ENCODE peak calls at places on chromosomes 5 and 9, in seven cellular contexts. P is lower leg skin, F is mucosa of descending colon, U is cardiac muscle cell, V is choroid plexus epithelial cell, N is gastrocnemius medialis, C is right atrium auricular region. G is an unnamed sample.

GRCh38 chr5:176732306-176732705 is 78.1 kb upstream of the UNC5A start:
- DNase-seq in P (peak; percentile 76), F (peak; percentile 13), U (no peak), V (no peak), N (no peak), C (no peak), G (no peak)

GRCh38 chr9:91342575-91342974 is 19.1 kb downstream of the AUH start:
- DNase-seq in P (no peak), F (no peak), U (no peak), V (no peak), N (no peak), C (no peak), G (no peak)

GRCh38 chr5:78544531-78545200 is 103.9 kb downstream of the LHFPL2 start:
- DNase-seq in P (peak; percentile 74), F (no peak), U (no peak), V (peak; percentile 96), N (no peak), C (peak; percentile 61), G (peak; percentile 87)

GRCh38 chr9:128136816-128137793 is 9.6 kb upstream of the PTGES2 start:
- DNase-seq in P (no peak), F (no peak), U (no peak), V (peak; percentile 34), N (no peak), C (no peak), G (peak; percentile 74)

GRCh38 chr5:12292610-12293204 is 388.5 kb upstream of the CTNND2 start:
- DNase-seq in P (no peak), F (no peak), U (peak; percentile 61), V (peak; percentile 0), N (no peak), C (no peak), G (peak; percentile 17)

GRCh38 chr5:67983251-67983941 is 232.2 kb upstream of the PIK3R1 start:
- DNase-seq in P (no peak), F (no peak), U (no peak), V (peak; percentile 93), N (no peak), C (no peak), G (peak; percentile 92)

GRCh38 chr5:66596791-66597757 is 881 bp downstream of the MAST4 start:
- DNase-seq in P (no peak), F (peak; percentile 40), U (peak; percentile 64), V (peak; percentile 12), N (no peak), C (no peak), G (peak; percentile 37)

GRCh38 chr5:8070138-8070537 is 201.2 kb downstream of the MTRR start:
- DNase-seq in P (no peak), F (no peak), U (no peak), V (no peak), N (no peak), C (no peak), G (no peak)

GRCh38 chr5:113572716-113573115 is 59.2 kb downstream of the YTHDC2 start:
- DNase-seq in P (no peak), F (no peak), U (no peak), V (peak; percentile 11), N (no peak), C (no peak), G (no peak)

GRCh38 chr9:84937086-84937670 is 267.6 kb downstream of the NTRK2 start:
- DNase-seq in P (no peak), F (no peak), U (no peak), V (no peak), N (no peak), C (no peak), G (no peak)

GRCh38 chr5:54753034-54753433 is 232.4 kb downstream of the ESM1 start:
- DNase-seq in P (no peak), F (no peak), U (no peak), V (peak; percentile 91), N (no peak), C (no peak), G (peak; percentile 65)

GRCh38 chr9:106653111-106653697 is 209.8 kb upstream of the ZNF462 start:
- DNase-seq in P (no peak), F (no peak), U (no peak), V (no peak), N (peak; percentile 8), C (no peak), G (no peak)

GRCh38 chr9:110650261-110650660 is 18.3 kb upstream of the MUSK start:
- DNase-seq in P (no peak), F (no peak), U (peak; percentile 56), V (peak; percentile 45), N (no peak), C (no peak), G (peak; percentile 71)

GRCh38 chr9:95379630-95380029 is 62.1 kb upstream of the FANCC start:
- DNase-seq in P (no peak), F (no peak), U (no peak), V (no peak), N (no peak), C (no peak), G (no peak)

GRCh38 chr9:108786756-108787663 is 68.8 kb downstream of the ACTL7B start:
- DNase-seq in P (no peak), F (no peak), U (no peak), V (peak; percentile 62), N (no peak), C (no peak), G (peak; percentile 50)

GRCh38 chr9:35811364-35812024 is 568 bp downstream of the SPAG8 start:
- DNase-seq in P (no peak), F (no peak), U (no peak), V (peak; percentile 32), N (no peak), C (no peak), G (no peak)

GRCh38 chr9:3662671-3663070 is 136.9 kb upstream of the RFX3 start:
- DNase-seq in P (no peak), F (no peak), U (peak; percentile 5), V (peak; percentile 86), N (no peak), C (no peak), G (peak; percentile 21)

GRCh38 chr5:176836811-176837706 is 26.7 kb downstream of the UNC5A start:
- DNase-seq in P (no peak), F (no peak), U (no peak), V (no peak), N (no peak), C (no peak), G (no peak)

GRCh38 chr5:172791291-172791690 is 20.3 kb upstream of the DUSP1 start:
- DNase-seq in P (peak; percentile 85), F (no peak), U (no peak), V (no peak), N (peak; percentile 85), C (no peak), G (no peak)

GRCh38 chr9:135070198-135070951 is 17.1 kb upstream of the OLFM1 start:
- DNase-seq in P (peak; percentile 76), F (no peak), U (no peak), V (no peak), N (no peak), C (no peak), G (no peak)

GRCh38 chr9:77429928-77430327 is 218.2 kb downstream of the GNA14 start:
- DNase-seq in P (no peak), F (no peak), U (no peak), V (no peak), N (no peak), C (no peak), G (peak; percentile 47)

GRCh38 chr5:127409923-127410675 is 107.3 kb upstream of the PRRC1 start:
- DNase-seq in P (no peak), F (no peak), U (no peak), V (no peak), N (peak; percentile 47), C (no peak), G (no peak)

GRCh38 chr9:126027566-126027965 is 280.4 kb downstream of the PBX3 start:
- DNase-seq in P (no peak), F (no peak), U (no peak), V (no peak), N (no peak), C (no peak), G (no peak)
- H3K4me3 ChIP-seq in P (no peak overlapping the region), F (no peak overlapping the region), U (no peak overlapping the region), V (no peak overlapping the region), N (no peak overlapping the region), C (no peak overlapping the region), G (no peak overlapping the region)

GRCh38 chr9:16499866-16500265 is 370.6 kb downstream of the BNC2 start:
- DNase-seq in P (no peak), F (no peak), U (no peak), V (no peak), N (no peak), C (no peak), G (no peak)

GRCh38 chr9:16501726-16502125 is 368.7 kb downstream of the BNC2 start:
- DNase-seq in P (no peak), F (no peak), U (no peak), V (no peak), N (no peak), C (no peak), G (no peak)

GRCh38 chr9:16501098-16501663 is 369.3 kb downstream of the BNC2 start:
- DNase-seq in P (no peak), F (no peak), U (no peak), V (peak; percentile 59), N (no peak), C (no peak), G (peak; percentile 65)

GRCh38 chr9:16496908-16497307 is 373.6 kb downstream of the BNC2 start:
- DNase-seq in P (no peak), F (no peak), U (no peak), V (no peak), N (no peak), C (no peak), G (no peak)
- TF ChIP-seq CTCF in P (no peak), F (no peak), U (no peak), V (peak; percentile 27), N (no peak), C (no peak), G (peak; percentile 5)

DNA sequence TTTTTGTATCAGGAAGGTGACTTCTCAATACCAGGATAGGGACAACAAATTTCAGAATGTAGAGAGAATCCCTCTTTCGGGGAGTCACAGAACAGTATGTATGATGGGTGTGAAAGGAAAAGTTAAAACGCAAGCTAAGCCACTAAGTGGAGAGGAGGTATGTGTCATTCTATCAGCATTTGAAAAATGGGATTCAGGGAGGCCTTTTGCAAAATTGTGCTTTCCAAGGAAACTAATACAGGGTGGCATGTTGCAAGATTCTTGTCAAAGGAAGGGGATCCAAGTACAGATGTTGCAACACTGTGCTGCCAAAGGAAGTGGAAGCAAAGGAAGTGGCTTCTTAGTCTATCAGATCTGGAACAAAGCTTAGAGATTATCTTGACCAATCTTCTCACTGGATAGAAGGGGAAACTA is 12.6 kb upstream of the TNIP1 start:
- DNase-seq in P (no peak), F (no peak), U (no peak), V (peak; percentile 95), N (peak; percentile 66), C (peak; percentile 79), G (peak; percentile 79)
- H3K4me3 ChIP-seq in P (no peak overlapping the region), F (no peak overlapping the region), U (no peak overlapping the region), V (no peak overlapping the region), N (no peak overlapping the region), C (no peak overlapping the region), G (no peak overlapping the region)

DNA sequence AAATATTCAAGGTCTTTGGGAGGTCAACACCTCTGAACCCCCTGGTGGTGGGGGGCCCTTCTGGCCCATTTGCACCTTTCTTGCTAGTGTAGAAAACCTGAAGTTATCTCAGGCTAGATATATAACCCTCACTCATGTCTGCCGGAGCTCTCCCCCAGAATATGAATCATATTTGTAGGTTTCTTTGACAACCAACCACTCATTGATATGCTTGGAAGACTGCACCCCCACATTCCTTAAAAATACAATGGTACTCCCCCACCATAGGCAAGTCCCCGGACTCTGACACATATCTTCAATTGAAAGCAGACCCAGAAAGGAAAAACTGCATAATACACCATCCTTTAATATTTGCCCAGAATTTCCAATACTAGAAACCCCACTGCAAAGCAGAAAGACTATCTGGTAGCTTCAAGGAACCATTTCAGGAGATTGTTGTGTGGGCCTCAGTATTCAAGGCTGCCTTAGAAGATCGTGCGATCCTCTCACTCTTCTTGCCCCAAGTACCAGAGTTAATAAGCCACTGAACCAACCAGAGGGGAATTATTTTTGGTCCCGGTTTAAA is 981 bp upstream of the UBE2B start:
- DNase-seq in P (peak; percentile 69), F (no peak), U (no peak), V (no peak), N (no peak), C (no peak), G (no peak)
- TF ChIP-seq CTCF in P (no peak), F (no peak), U (no peak), V (no peak), N (no peak), C (no peak), G (no peak)